ENCODE peak calls at places on chromosomes 13 and 19, in nine cellular contexts. One of them, this sample, is unnamed.

GRCh38 chr19:50739841-50740426 is 16.8 kb downstream of the CLEC11A start:
- DNase-seq in psoas muscle: no peak
- DNase-seq in aorta: no peak
- DNase-seq in uterus: no peak
- DNase-seq in CD4-positive, CD25-positive, alpha-beta regulatory T cell: no peak
- DNase-seq in lung: no peak
- DNase-seq in CD8-positive, alpha-beta memory T cell: no peak
- DNase-seq in cardiac muscle cell: no peak
- DNase-seq in CD8-positive, alpha-beta T cell: no peak
- DNase-seq in this sample: no peak

GRCh38 chr13:113086031-113086750 is 19.4 kb upstream of the F7 start:
- DNase-seq in psoas muscle: peak; percentile 6
- DNase-seq in aorta: peak; percentile 43
- DNase-seq in uterus: no peak
- DNase-seq in CD4-positive, CD25-positive, alpha-beta regulatory T cell: no peak
- DNase-seq in lung: no peak
- DNase-seq in CD8-positive, alpha-beta memory T cell: no peak
- DNase-seq in cardiac muscle cell: no peak
- DNase-seq in CD8-positive, alpha-beta T cell: no peak
- DNase-seq in this sample: no peak

GRCh38 chr13:41458187-41458938 is 1.0 kb downstream of the RGCC start:
- DNase-seq in psoas muscle: peak; percentile 40
- DNase-seq in aorta: peak; percentile 69
- DNase-seq in uterus: peak; percentile 29
- DNase-seq in CD4-positive, CD25-positive, alpha-beta regulatory T cell: peak; percentile 74
- DNase-seq in lung: peak; percentile 42
- DNase-seq in CD8-positive, alpha-beta memory T cell: peak; percentile 26
- DNase-seq in cardiac muscle cell: peak; percentile 45
- DNase-seq in CD8-positive, alpha-beta T cell: peak; percentile 32
- DNase-seq in this sample: no peak

GRCh38 chr19:44576843-44577565 is 36.4 kb upstream of the IGSF23 start:
- DNase-seq in psoas muscle: no peak
- DNase-seq in aorta: no peak
- DNase-seq in uterus: no peak
- DNase-seq in CD4-positive, CD25-positive, alpha-beta regulatory T cell: no peak
- DNase-seq in lung: peak; percentile 45
- DNase-seq in CD8-positive, alpha-beta memory T cell: no peak
- DNase-seq in cardiac muscle cell: peak; percentile 41
- DNase-seq in CD8-positive, alpha-beta T cell: no peak
- DNase-seq in this sample: peak; percentile 82

GRCh38 chr13:46575843-46576242 is 22.9 kb downstream of the LRCH1 start:
- DNase-seq in psoas muscle: no peak
- DNase-seq in aorta: no peak
- DNase-seq in uterus: no peak
- DNase-seq in CD4-positive, CD25-positive, alpha-beta regulatory T cell: no peak
- DNase-seq in lung: no peak
- DNase-seq in CD8-positive, alpha-beta memory T cell: no peak
- DNase-seq in cardiac muscle cell: peak; percentile 54
- DNase-seq in CD8-positive, alpha-beta T cell: no peak
- DNase-seq in this sample: no peak

GRCh38 chr19:16404396-16404795 is 67.4 kb downstream of the EPS15L1 start:
- DNase-seq in psoas muscle: no peak
- DNase-seq in aorta: no peak
- DNase-seq in uterus: no peak
- DNase-seq in CD4-positive, CD25-positive, alpha-beta regulatory T cell: no peak
- DNase-seq in lung: no peak
- DNase-seq in CD8-positive, alpha-beta memory T cell: no peak
- DNase-seq in cardiac muscle cell: no peak
- DNase-seq in CD8-positive, alpha-beta T cell: no peak
- DNase-seq in this sample: no peak

GRCh38 chr13:65929436-65929835 is 1300.7 kb downstream of the PCDH9 start:
- DNase-seq in psoas muscle: no peak
- DNase-seq in aorta: no peak
- DNase-seq in uterus: no peak
- DNase-seq in CD4-positive, CD25-positive, alpha-beta regulatory T cell: no peak
- DNase-seq in lung: no peak
- DNase-seq in CD8-positive, alpha-beta memory T cell: no peak
- DNase-seq in cardiac muscle cell: no peak
- DNase-seq in CD8-positive, alpha-beta T cell: no peak
- DNase-seq in this sample: no peak

GRCh38 chr19:44447864-44448674 is at the start of gene ZNF229:
- DNase-seq in psoas muscle: peak; percentile 85
- DNase-seq in aorta: peak; percentile 92
- DNase-seq in uterus: peak; percentile 72
- DNase-seq in CD4-positive, CD25-positive, alpha-beta regulatory T cell: peak; percentile 81
- DNase-seq in lung: peak; percentile 81
- DNase-seq in CD8-positive, alpha-beta memory T cell: peak; percentile 5
- DNase-seq in cardiac muscle cell: peak; percentile 92
- DNase-seq in CD8-positive, alpha-beta T cell: peak; percentile 59
- DNase-seq in this sample: peak; percentile 92

GRCh38 chr13:91623151-91623550 is 224.7 kb downstream of the GPC5 start:
- DNase-seq in psoas muscle: no peak
- DNase-seq in aorta: no peak
- DNase-seq in uterus: no peak
- DNase-seq in CD4-positive, CD25-positive, alpha-beta regulatory T cell: no peak
- DNase-seq in lung: no peak
- DNase-seq in CD8-positive, alpha-beta memory T cell: no peak
- DNase-seq in cardiac muscle cell: no peak
- DNase-seq in CD8-positive, alpha-beta T cell: no peak
- DNase-seq in this sample: no peak

GRCh38 chr19:17605761-17606745 is 50.6 kb downstream of the COLGALT1 start:
- DNase-seq in psoas muscle: peak; percentile 69
- DNase-seq in aorta: peak; percentile 87
- DNase-seq in uterus: peak; percentile 44
- DNase-seq in CD4-positive, CD25-positive, alpha-beta regulatory T cell: peak; percentile 81
- DNase-seq in lung: peak; percentile 76
- DNase-seq in CD8-positive, alpha-beta memory T cell: peak; percentile 59
- DNase-seq in cardiac muscle cell: peak; percentile 92
- DNase-seq in CD8-positive, alpha-beta T cell: peak; percentile 61
- DNase-seq in this sample: peak; percentile 49

GRCh38 chr13:20291037-20291436 is 58.9 kb upstream of the GJB6 start:
- DNase-seq in psoas muscle: no peak
- DNase-seq in aorta: no peak
- DNase-seq in uterus: no peak
- DNase-seq in CD4-positive, CD25-positive, alpha-beta regulatory T cell: peak; percentile 9
- DNase-seq in lung: no peak
- DNase-seq in CD8-positive, alpha-beta memory T cell: no peak
- DNase-seq in cardiac muscle cell: no peak
- DNase-seq in CD8-positive, alpha-beta T cell: no peak
- DNase-seq in this sample: peak; percentile 9

GRCh38 chr19:30669329-30670010 is 297.3 kb downstream of the ZNF536 start:
- DNase-seq in psoas muscle: peak; percentile 59
- DNase-seq in aorta: no peak
- DNase-seq in uterus: peak; percentile 81
- DNase-seq in CD4-positive, CD25-positive, alpha-beta regulatory T cell: peak; percentile 31
- DNase-seq in lung: no peak
- DNase-seq in CD8-positive, alpha-beta memory T cell: peak; percentile 26
- DNase-seq in cardiac muscle cell: peak; percentile 76
- DNase-seq in CD8-positive, alpha-beta T cell: peak; percentile 11
- DNase-seq in this sample: peak; percentile 27

GRCh38 chr13:47433461-47434005 is 536.7 kb upstream of the HTR2A start:
- DNase-seq in psoas muscle: no peak
- DNase-seq in aorta: no peak
- DNase-seq in uterus: no peak
- DNase-seq in CD4-positive, CD25-positive, alpha-beta regulatory T cell: no peak
- DNase-seq in lung: no peak
- DNase-seq in CD8-positive, alpha-beta memory T cell: no peak
- DNase-seq in cardiac muscle cell: no peak
- DNase-seq in CD8-positive, alpha-beta T cell: no peak
- DNase-seq in this sample: no peak

GRCh38 chr19:47699360-47699917 is 13.8 kb upstream of the EHD2 start:
- DNase-seq in psoas muscle: peak; percentile 55
- DNase-seq in aorta: no peak
- DNase-seq in uterus: peak; percentile 56
- DNase-seq in CD4-positive, CD25-positive, alpha-beta regulatory T cell: peak; percentile 39
- DNase-seq in lung: no peak
- DNase-seq in CD8-positive, alpha-beta memory T cell: peak; percentile 20
- DNase-seq in cardiac muscle cell: peak; percentile 60
- DNase-seq in CD8-positive, alpha-beta T cell: peak; percentile 15
- DNase-seq in this sample: peak; percentile 17

GRCh38 chr19:3969435-3970312 is 1.2 kb downstream of the DAPK3 start:
- DNase-seq in psoas muscle: peak; percentile 40
- DNase-seq in aorta: peak; percentile 75
- DNase-seq in uterus: no peak
- DNase-seq in CD4-positive, CD25-positive, alpha-beta regulatory T cell: no peak
- DNase-seq in lung: no peak
- DNase-seq in CD8-positive, alpha-beta memory T cell: no peak
- DNase-seq in cardiac muscle cell: peak; percentile 63
- DNase-seq in CD8-positive, alpha-beta T cell: no peak
- DNase-seq in this sample: peak; percentile 19

GRCh38 chr13:102914629-102914935 is 68.8 kb downstream of the ERCC5 start:
- DNase-seq in psoas muscle: no peak
- DNase-seq in aorta: no peak
- DNase-seq in uterus: no peak
- DNase-seq in CD4-positive, CD25-positive, alpha-beta regulatory T cell: no peak
- DNase-seq in lung: no peak
- DNase-seq in CD8-positive, alpha-beta memory T cell: no peak
- DNase-seq in cardiac muscle cell: no peak
- DNase-seq in CD8-positive, alpha-beta T cell: no peak
- DNase-seq in this sample: no peak

DNA sequence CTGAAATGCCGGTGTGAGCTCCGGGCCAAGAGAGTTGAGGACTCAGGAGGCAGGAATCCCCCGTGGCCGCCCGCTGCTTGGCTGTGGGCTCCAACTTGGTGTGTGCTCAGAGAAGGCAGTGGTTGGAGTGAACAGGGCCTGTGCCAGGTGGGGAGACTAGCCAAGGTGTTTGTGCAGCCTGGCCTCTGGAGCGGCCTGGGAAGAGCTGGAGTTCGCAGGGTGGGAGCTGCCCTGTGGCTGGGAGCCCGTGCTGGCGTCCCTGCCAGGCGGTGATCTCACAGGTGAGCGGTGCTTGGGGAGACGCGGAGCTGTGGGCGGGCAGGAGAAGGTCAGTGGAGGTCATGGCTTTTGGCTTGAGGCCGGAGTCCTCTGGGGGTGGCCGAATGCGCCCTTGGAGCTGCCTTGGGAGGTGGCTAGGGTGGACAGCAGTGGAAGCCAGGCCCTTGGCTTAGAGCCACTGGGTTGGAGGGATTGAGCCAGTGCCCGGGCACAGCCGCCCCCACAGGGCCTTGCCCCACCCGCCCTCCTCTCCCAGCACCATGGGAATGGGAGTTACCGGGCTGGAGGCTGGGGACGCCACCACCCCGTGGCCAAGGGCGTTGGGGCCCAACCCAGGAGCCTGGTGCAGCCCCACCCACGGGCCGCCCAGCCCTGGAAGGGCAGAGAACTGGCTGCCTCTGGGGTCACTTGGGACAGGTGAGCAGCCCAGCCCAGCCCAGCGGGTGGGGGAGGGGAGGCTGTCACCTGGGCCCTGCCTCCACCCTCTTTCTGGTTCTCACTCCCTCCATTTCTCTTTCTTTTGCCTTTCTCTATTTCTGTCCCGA is 7.1 kb upstream of the CIRBP start:
- DNase-seq in psoas muscle: peak; percentile 77
- DNase-seq in aorta: peak; percentile 88
- DNase-seq in uterus: peak; percentile 89
- DNase-seq in CD4-positive, CD25-positive, alpha-beta regulatory T cell: no peak
- DNase-seq in lung: peak; percentile 89
- DNase-seq in CD8-positive, alpha-beta memory T cell: peak; percentile 51
- DNase-seq in cardiac muscle cell: no peak
- DNase-seq in CD8-positive, alpha-beta T cell: no peak
- DNase-seq in this sample: peak; percentile 98
- H3K4me1 ChIP-seq in psoas muscle: peaks cover 50% of the 10 kb centered on the region
- H3K4me1 ChIP-seq in aorta: peaks cover 2% of the 10 kb centered on the region
- H3K4me1 ChIP-seq in uterus: peaks cover 25% of the 10 kb centered on the region
- H3K4me1 ChIP-seq in CD4-positive, CD25-positive, alpha-beta regulatory T cell: peaks cover 70% of the 10 kb centered on the region
- H3K4me1 ChIP-seq in lung: no peaks in the 10 kb centered on the region
- H3K4me1 ChIP-seq in CD8-positive, alpha-beta memory T cell: peaks cover 66% of the 10 kb centered on the region
- H3K4me1 ChIP-seq in cardiac muscle cell: peaks cover 34% of the 10 kb centered on the region
- H3K4me1 ChIP-seq in CD8-positive, alpha-beta T cell: peaks cover 68% of the 10 kb centered on the region
- H3K4me1 ChIP-seq in this sample: peaks cover 16% of the 10 kb centered on the region

GRCh38 chr19:56837492-56837891 is 3.0 kb downstream of the PEG3 start:
- DNase-seq in psoas muscle: peak; percentile 72
- DNase-seq in aorta: peak; percentile 88
- DNase-seq in uterus: peak; percentile 79
- DNase-seq in CD4-positive, CD25-positive, alpha-beta regulatory T cell: no peak
- DNase-seq in lung: peak; percentile 72
- DNase-seq in CD8-positive, alpha-beta memory T cell: no peak
- DNase-seq in cardiac muscle cell: no peak
- DNase-seq in CD8-positive, alpha-beta T cell: no peak
- DNase-seq in this sample: no peak
- H3K27ac ChIP-seq in psoas muscle: peak overlapping the region; percentile 64
- H3K27ac ChIP-seq in aorta: peak overlapping the region; percentile 19
- H3K27ac ChIP-seq in uterus: peak overlapping the region; percentile 86
- H3K27ac ChIP-seq in CD4-positive, CD25-positive, alpha-beta regulatory T cell: no peak overlapping the region
- H3K27ac ChIP-seq in lung: peak overlapping the region; percentile 41
- H3K27ac ChIP-seq in CD8-positive, alpha-beta memory T cell: no peak overlapping the region
- H3K27ac ChIP-seq in cardiac muscle cell: no peak overlapping the region
- H3K27ac ChIP-seq in CD8-positive, alpha-beta T cell: no peak overlapping the region
- H3K27ac ChIP-seq in this sample: no peak overlapping the region

DNA sequence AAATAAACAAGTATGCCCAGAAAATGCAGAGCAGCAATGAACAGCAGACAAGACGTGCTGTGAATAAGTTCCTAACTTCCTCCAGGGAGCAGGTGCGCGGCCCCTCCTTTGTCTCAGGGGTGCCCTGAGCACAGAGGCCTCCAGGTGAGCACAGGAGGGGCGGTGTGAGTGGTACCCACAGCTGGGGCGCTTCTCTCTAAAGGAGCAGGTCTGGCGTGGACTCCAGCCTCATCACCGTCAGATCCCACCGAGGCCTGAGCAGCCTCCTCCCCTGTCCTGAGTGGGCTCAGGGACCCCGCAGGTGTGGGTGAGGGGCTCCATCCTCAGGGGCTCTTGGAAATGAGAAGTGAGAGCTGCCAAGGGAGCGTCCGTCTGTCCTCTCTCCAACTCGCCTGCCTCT is 3.2 kb downstream of the LILRA5 start:
- DNase-seq in psoas muscle: no peak
- DNase-seq in aorta: no peak
- DNase-seq in uterus: no peak
- DNase-seq in CD4-positive, CD25-positive, alpha-beta regulatory T cell: no peak
- DNase-seq in lung: no peak
- DNase-seq in CD8-positive, alpha-beta memory T cell: no peak
- DNase-seq in cardiac muscle cell: no peak
- DNase-seq in CD8-positive, alpha-beta T cell: no peak
- DNase-seq in this sample: no peak
- H3K4me1 ChIP-seq in psoas muscle: no peaks in the 10 kb centered on the region
- H3K4me1 ChIP-seq in aorta: no peaks in the 10 kb centered on the region
- H3K4me1 ChIP-seq in uterus: no peaks in the 10 kb centered on the region
- H3K4me1 ChIP-seq in CD4-positive, CD25-positive, alpha-beta regulatory T cell: no peaks in the 10 kb centered on the region
- H3K4me1 ChIP-seq in lung: no peaks in the 10 kb centered on the region
- H3K4me1 ChIP-seq in CD8-positive, alpha-beta memory T cell: peaks cover 9% of the 10 kb centered on the region
- H3K4me1 ChIP-seq in cardiac muscle cell: no peaks in the 10 kb centered on the region
- H3K4me1 ChIP-seq in CD8-positive, alpha-beta T cell: peaks cover 9% of the 10 kb centered on the region
- H3K4me1 ChIP-seq in this sample: no peaks in the 10 kb centered on the region

DNA sequence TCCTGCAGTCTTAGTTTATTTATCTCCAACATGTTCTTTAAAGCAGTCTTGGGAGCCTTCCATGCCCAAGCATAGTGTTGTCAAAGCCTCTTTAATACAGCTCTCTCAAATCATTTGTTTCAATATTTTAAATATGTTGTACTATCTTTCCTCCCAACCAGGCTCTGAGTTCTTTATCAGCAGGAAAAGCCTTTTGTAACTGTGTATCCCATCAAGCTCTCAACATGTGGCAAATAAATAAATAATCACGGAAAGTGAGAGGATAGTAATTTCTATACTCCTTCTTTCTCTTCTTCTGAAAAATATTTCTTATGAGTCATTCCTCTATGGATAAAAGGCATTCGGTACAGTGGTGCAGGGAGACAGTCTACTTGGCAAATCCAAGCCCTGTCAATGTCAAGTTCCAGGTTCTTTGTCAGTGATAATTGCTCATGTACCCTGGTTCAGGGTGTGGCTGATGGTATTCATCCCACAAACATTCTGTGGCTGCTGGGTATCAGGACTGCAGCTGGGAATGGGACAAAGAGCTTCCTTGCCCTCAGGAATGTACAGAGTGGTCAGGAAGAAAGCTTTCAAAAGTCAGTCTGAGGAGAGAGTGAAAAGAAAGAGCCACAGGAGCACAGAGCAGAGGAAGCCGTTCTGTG is 384.3 kb downstream of the EFNB2 start:
- DNase-seq in psoas muscle: no peak
- DNase-seq in aorta: no peak
- DNase-seq in uterus: no peak
- DNase-seq in CD4-positive, CD25-positive, alpha-beta regulatory T cell: no peak
- DNase-seq in lung: no peak
- DNase-seq in CD8-positive, alpha-beta memory T cell: no peak
- DNase-seq in cardiac muscle cell: no peak
- DNase-seq in CD8-positive, alpha-beta T cell: no peak
- DNase-seq in this sample: peak; percentile 83
- H3K27ac ChIP-seq in psoas muscle: no peak overlapping the region
- H3K27ac ChIP-seq in aorta: no peak overlapping the region
- H3K27ac ChIP-seq in uterus: no peak overlapping the region
- H3K27ac ChIP-seq in CD4-positive, CD25-positive, alpha-beta regulatory T cell: no peak overlapping the region
- H3K27ac ChIP-seq in lung: no peak overlapping the region
- H3K27ac ChIP-seq in CD8-positive, alpha-beta memory T cell: no peak overlapping the region
- H3K27ac ChIP-seq in cardiac muscle cell: no peak overlapping the region
- H3K27ac ChIP-seq in CD8-positive, alpha-beta T cell: no peak overlapping the region
- H3K27ac ChIP-seq in this sample: peak overlapping the region; percentile 45

This sample was measured in small intestine.